ENCODE peak calls at places on chromosomes 6 and 20, in four cellular contexts. T is T1000, U is posterior cingulate gyrus, G is endothelial cell of umbilical vein. B is an unnamed sample.

GRCh38 chr20:39986231-39986904 is 702.7 kb downstream of the MAFB start:
- DNase-seq in U (no peak), G (no peak), T (peak), B (no peak)

GRCh38 chr6:51965222-51965801 is 122.1 kb downstream of the PKHD1 start:
- DNase-seq in G (no peak), T (no peak), U (no peak), B (no peak)

GRCh38 chr6:37173573-37174195 is 3.7 kb downstream of the PIM1 start:
- DNase-seq in U (no peak), G (no peak), T (no peak), B (no peak)

GRCh38 chr6:13194852-13195251 is 133.5 kb downstream of the TBC1D7 start:
- DNase-seq in G (peak), T (no peak), U (peak), B (peak)

GRCh38 chr6:158808918-158809678 is 10.1 kb downstream of the EZR start:
- DNase-seq in T (no peak), G (no peak), U (no peak), B (no peak)

GRCh38 chr6:42147138-42147562 is 4.7 kb upstream of the C6orf132 start:
- DNase-seq in G (no peak), U (no peak), T (no peak), B (no peak)

GRCh38 chr6:168132531-168133184 is 53.6 kb upstream of the FRMD1 start:
- DNase-seq in T (no peak), U (peak), G (peak), B (peak)

GRCh38 chr6:87154641-87155271 is 609 bp upstream of the ZNF292 start:
- DNase-seq in U (no peak), T (no peak), G (no peak), B (peak)

GRCh38 chr6:41469156-41469950 is 76.8 kb upstream of the FOXP4 start:
- DNase-seq in U (peak), G (no peak), T (no peak), B (no peak)

GRCh38 chr20:59149678-59150504 is 13.7 kb upstream of the ZNF831 start:
- DNase-seq in G (no peak), T (no peak), U (no peak), B (no peak)

GRCh38 chr20:46056970-46057855 is 28.2 kb downstream of the SLC12A5 start:
- DNase-seq in T (peak), G (peak), U (peak), B (peak)

GRCh38 chr6:75791881-75792280 is 42.8 kb downstream of the MYO6 start:
- DNase-seq in T (no peak), G (peak), U (no peak), B (peak)

GRCh38 chr6:13427838-13428527 is 59.4 kb downstream of the GFOD1 start:
- DNase-seq in T (no peak), G (peak), U (no peak), B (peak)

GRCh38 chr20:43460172-43460829 is 2.6 kb downstream of the SRSF6 start:
- DNase-seq in T (no peak), G (peak), U (no peak), B (peak)

GRCh38 chr6:164039954-164040375 is 625.4 kb downstream of the QKI start:
- DNase-seq in G (peak), U (peak), T (no peak), B (peak)

GRCh38 chr20:47071646-47072185 is 177.1 kb downstream of the EYA2 start:
- DNase-seq in U (no peak), T (no peak), G (no peak), B (no peak)

GRCh38 chr6:163230901-163231300 is 183.6 kb upstream of the QKI start:
- DNase-seq in U (peak), G (no peak), T (no peak), B (no peak)

GRCh38 chr6:167779993-167780655 is 46.6 kb upstream of the AFDN start:
- DNase-seq in T (no peak), U (peak), G (no peak), B (no peak)

GRCh38 chr6:135300576-135300975 is 119.5 kb downstream of the MYB start:
- DNase-seq in T (no peak), G (no peak), U (no peak), B (no peak)

GRCh38 chr6:148177589-148178233 is 164.9 kb upstream of the SASH1 start:
- DNase-seq in G (peak), T (peak), U (peak), B (peak)

GRCh38 chr20:20206788-20207187 is 154.5 kb downstream of the CFAP61 start:
- DNase-seq in U (no peak), T (no peak), G (no peak), B (no peak)

GRCh38 chr6:77657365-77657764 is 4.5 kb downstream of the MEI4 start:
- DNase-seq in G (no peak), U (no peak), T (no peak), B (no peak)

GRCh38 chr6:138086573-138087196 is 20.5 kb downstream of the PERP start:
- DNase-seq in G (no peak), U (no peak), T (peak), B (no peak)

GRCh38 chr6:111673871-111674270 is 68.2 kb upstream of the TRAF3IP2 start:
- DNase-seq in U (no peak), G (no peak), T (no peak), B (no peak)

GRCh38 chr6:44016131-44016870 is 111.0 kb downstream of the MRPL14 start:
- DNase-seq in U (no peak), G (no peak), T (no peak), B (no peak)

GRCh38 chr20:1893721-1894470 is 1.3 kb upstream of the SIRPA start:
- DNase-seq in U (no peak), G (no peak), T (no peak), B (no peak)

GRCh38 chr6:109867970-109868358 is 110.1 kb upstream of the GPR6 start:
- DNase-seq in U (no peak), G (no peak), T (no peak), B (no peak)

GRCh38 chr6:26065952-26066380 is 21.3 kb upstream of the HFE start:
- DNase-seq in U (peak), G (peak), T (peak), B (peak)

GRCh38 chr6:47076422-47077344 is 34.6 kb upstream of the ADGRF1 start:
- DNase-seq in T (no peak), G (no peak), U (no peak), B (peak)

GRCh38 chr20:39195495-39196129 is 233.5 kb downstream of the DHX35 start:
- DNase-seq in U (no peak), T (no peak), G (no peak), B (no peak)

GRCh38 chr6:82013561-82014275 is 233.8 kb downstream of the IBTK start:
- DNase-seq in T (peak), U (no peak), G (peak), B (peak)

GRCh38 chr6:27502508-27503435 is 29.9 kb upstream of the ZNF184 start:
- DNase-seq in U (no peak), G (peak), T (peak), B (peak)

GRCh38 chr6:36301085-36301658 is 31.3 kb downstream of the PNPLA1 start:
- DNase-seq in U (peak), G (no peak), T (no peak), B (no peak)

GRCh38 chr20:43925786-43926185 is 11.1 kb downstream of the TOX2 start:
- DNase-seq in T (peak), U (no peak), G (peak), B (peak)